ENCODE peak calls at places on chromosomes 3 and 15, in nine cellular contexts. One of them, this sample, is unnamed.
A peak's percentile ranks its signal among the peaks of the same experiment; 100 is the strongest.

GRCh38 chr3:44511238-44511567 is 33.7 kb upstream of the ZNF445 start:
- DNase-seq in activated CD4-positive, alpha-beta T cell treated with anti-CD3 and anti-CD28 coated beads, Interleukin-2, amount 10 ng/mL, durations not matched to agents 7 days and 5 days: no peak
- DNase-seq in activated CD8-positive, alpha-beta memory T cell treated with anti-CD3 and anti-CD28 coated beads for 48 hours: no peak
- DNase-seq in AG04449: no peak
- DNase-seq in HTR-8/SVneo: no peak
- DNase-seq in lung: no peak
- DNase-seq in activated T-cell treated with anti-CD3 and anti-CD28 coated beads, Interleukin-2, amount 50 U/mL, for 48 hours: no peak
- DNase-seq in frontal cortex: no peak
- DNase-seq in stimulated activated CD8-positive, alpha-beta memory T cell treated with anti-CD3 and anti-CD28 coated beads, Interleukin-15, amount 100 ng/mL, for 24 hours: no peak
- DNase-seq in this sample: no peak

GRCh38 chr15:78224024-78224413 is 10.3 kb downstream of the ACSBG1 start:
- DNase-seq in HTR-8/SVneo: no peak
- DNase-seq in stimulated activated CD8-positive, alpha-beta memory T cell treated with anti-CD3 and anti-CD28 coated beads, Interleukin-15, amount 100 ng/mL, for 24 hours: no peak
- DNase-seq in activated CD4-positive, alpha-beta T cell treated with anti-CD3 and anti-CD28 coated beads, Interleukin-2, amount 10 ng/mL, durations not matched to agents 7 days and 5 days: no peak
- DNase-seq in frontal cortex: no peak
- DNase-seq in AG04449: no peak
- DNase-seq in activated T-cell treated with anti-CD3 and anti-CD28 coated beads, Interleukin-2, amount 50 U/mL, for 48 hours: no peak
- DNase-seq in activated CD8-positive, alpha-beta memory T cell treated with anti-CD3 and anti-CD28 coated beads for 48 hours: no peak
- DNase-seq in lung: no peak
- DNase-seq in this sample: no peak

GRCh38 chr15:90718232-90718631 is 1.1 kb downstream of the BLM start:
- DNase-seq in activated CD4-positive, alpha-beta T cell treated with anti-CD3 and anti-CD28 coated beads, Interleukin-2, amount 10 ng/mL, durations not matched to agents 7 days and 5 days: no peak
- DNase-seq in activated CD8-positive, alpha-beta memory T cell treated with anti-CD3 and anti-CD28 coated beads for 48 hours: no peak
- DNase-seq in lung: no peak
- DNase-seq in AG04449: no peak
- DNase-seq in stimulated activated CD8-positive, alpha-beta memory T cell treated with anti-CD3 and anti-CD28 coated beads, Interleukin-15, amount 100 ng/mL, for 24 hours: no peak
- DNase-seq in activated T-cell treated with anti-CD3 and anti-CD28 coated beads, Interleukin-2, amount 50 U/mL, for 48 hours: no peak
- DNase-seq in frontal cortex: no peak
- DNase-seq in HTR-8/SVneo: no peak
- DNase-seq in this sample: no peak

GRCh38 chr15:45187578-45187893 is 230 bp downstream of the SHF start:
- DNase-seq in HTR-8/SVneo: no peak
- DNase-seq in stimulated activated CD8-positive, alpha-beta memory T cell treated with anti-CD3 and anti-CD28 coated beads, Interleukin-15, amount 100 ng/mL, for 24 hours: no peak
- DNase-seq in activated T-cell treated with anti-CD3 and anti-CD28 coated beads, Interleukin-2, amount 50 U/mL, for 48 hours: no peak
- DNase-seq in frontal cortex: no peak
- DNase-seq in AG04449: no peak
- DNase-seq in lung: no peak
- DNase-seq in activated CD8-positive, alpha-beta memory T cell treated with anti-CD3 and anti-CD28 coated beads for 48 hours: no peak
- DNase-seq in activated CD4-positive, alpha-beta T cell treated with anti-CD3 and anti-CD28 coated beads, Interleukin-2, amount 10 ng/mL, durations not matched to agents 7 days and 5 days: no peak
- DNase-seq in this sample: no peak

GRCh38 chr3:126923423-126923822 is 59.5 kb upstream of the PLXNA1 start:
- DNase-seq in HTR-8/SVneo: no peak
- DNase-seq in frontal cortex: no peak
- DNase-seq in lung: no peak
- DNase-seq in activated T-cell treated with anti-CD3 and anti-CD28 coated beads, Interleukin-2, amount 50 U/mL, for 48 hours: no peak
- DNase-seq in activated CD8-positive, alpha-beta memory T cell treated with anti-CD3 and anti-CD28 coated beads for 48 hours: no peak
- DNase-seq in stimulated activated CD8-positive, alpha-beta memory T cell treated with anti-CD3 and anti-CD28 coated beads, Interleukin-15, amount 100 ng/mL, for 24 hours: no peak
- DNase-seq in activated CD4-positive, alpha-beta T cell treated with anti-CD3 and anti-CD28 coated beads, Interleukin-2, amount 10 ng/mL, durations not matched to agents 7 days and 5 days: peak; percentile 19
- DNase-seq in AG04449: no peak
- DNase-seq in this sample: no peak

GRCh38 chr3:11914651-11915050 is 68.0 kb upstream of the TAMM41 start:
- DNase-seq in HTR-8/SVneo: no peak
- DNase-seq in frontal cortex: no peak
- DNase-seq in activated T-cell treated with anti-CD3 and anti-CD28 coated beads, Interleukin-2, amount 50 U/mL, for 48 hours: no peak
- DNase-seq in activated CD4-positive, alpha-beta T cell treated with anti-CD3 and anti-CD28 coated beads, Interleukin-2, amount 10 ng/mL, durations not matched to agents 7 days and 5 days: no peak
- DNase-seq in stimulated activated CD8-positive, alpha-beta memory T cell treated with anti-CD3 and anti-CD28 coated beads, Interleukin-15, amount 100 ng/mL, for 24 hours: no peak
- DNase-seq in AG04449: no peak
- DNase-seq in lung: no peak
- DNase-seq in activated CD8-positive, alpha-beta memory T cell treated with anti-CD3 and anti-CD28 coated beads for 48 hours: no peak
- DNase-seq in this sample: no peak

GRCh38 chr3:46183330-46183729 is 24.8 kb downstream of the CCR1 start:
- DNase-seq in lung: no peak
- DNase-seq in stimulated activated CD8-positive, alpha-beta memory T cell treated with anti-CD3 and anti-CD28 coated beads, Interleukin-15, amount 100 ng/mL, for 24 hours: no peak
- DNase-seq in activated CD4-positive, alpha-beta T cell treated with anti-CD3 and anti-CD28 coated beads, Interleukin-2, amount 10 ng/mL, durations not matched to agents 7 days and 5 days: no peak
- DNase-seq in activated T-cell treated with anti-CD3 and anti-CD28 coated beads, Interleukin-2, amount 50 U/mL, for 48 hours: no peak
- DNase-seq in frontal cortex: no peak
- DNase-seq in HTR-8/SVneo: no peak
- DNase-seq in activated CD8-positive, alpha-beta memory T cell treated with anti-CD3 and anti-CD28 coated beads for 48 hours: no peak
- DNase-seq in AG04449: no peak
- DNase-seq in this sample: no peak

GRCh38 chr3:112392393-112393359 is 59.7 kb downstream of the CD200 start:
- DNase-seq in activated CD8-positive, alpha-beta memory T cell treated with anti-CD3 and anti-CD28 coated beads for 48 hours: no peak
- DNase-seq in stimulated activated CD8-positive, alpha-beta memory T cell treated with anti-CD3 and anti-CD28 coated beads, Interleukin-15, amount 100 ng/mL, for 24 hours: no peak
- DNase-seq in AG04449: no peak
- DNase-seq in activated T-cell treated with anti-CD3 and anti-CD28 coated beads, Interleukin-2, amount 50 U/mL, for 48 hours: no peak
- DNase-seq in HTR-8/SVneo: no peak
- DNase-seq in frontal cortex: no peak
- DNase-seq in activated CD4-positive, alpha-beta T cell treated with anti-CD3 and anti-CD28 coated beads, Interleukin-2, amount 10 ng/mL, durations not matched to agents 7 days and 5 days: no peak
- DNase-seq in lung: no peak
- DNase-seq in this sample: no peak

GRCh38 chr3:137854498-137855285 is 90.6 kb downstream of the SOX14 start:
- DNase-seq in frontal cortex: no peak
- DNase-seq in AG04449: no peak
- DNase-seq in activated T-cell treated with anti-CD3 and anti-CD28 coated beads, Interleukin-2, amount 50 U/mL, for 48 hours: no peak
- DNase-seq in lung: no peak
- DNase-seq in activated CD4-positive, alpha-beta T cell treated with anti-CD3 and anti-CD28 coated beads, Interleukin-2, amount 10 ng/mL, durations not matched to agents 7 days and 5 days: no peak
- DNase-seq in HTR-8/SVneo: no peak
- DNase-seq in stimulated activated CD8-positive, alpha-beta memory T cell treated with anti-CD3 and anti-CD28 coated beads, Interleukin-15, amount 100 ng/mL, for 24 hours: no peak
- DNase-seq in activated CD8-positive, alpha-beta memory T cell treated with anti-CD3 and anti-CD28 coated beads for 48 hours: no peak
- DNase-seq in this sample: no peak

GRCh38 chr15:91853968-91854943 is 748 bp downstream of the SLCO3A1 start:
- DNase-seq in frontal cortex: peak; percentile 44
- DNase-seq in lung: peak; percentile 35
- DNase-seq in stimulated activated CD8-positive, alpha-beta memory T cell treated with anti-CD3 and anti-CD28 coated beads, Interleukin-15, amount 100 ng/mL, for 24 hours: no peak
- DNase-seq in AG04449: no peak
- DNase-seq in activated T-cell treated with anti-CD3 and anti-CD28 coated beads, Interleukin-2, amount 50 U/mL, for 48 hours: peak; percentile 53
- DNase-seq in activated CD8-positive, alpha-beta memory T cell treated with anti-CD3 and anti-CD28 coated beads for 48 hours: no peak
- DNase-seq in HTR-8/SVneo: no peak
- DNase-seq in activated CD4-positive, alpha-beta T cell treated with anti-CD3 and anti-CD28 coated beads, Interleukin-2, amount 10 ng/mL, durations not matched to agents 7 days and 5 days: peak; percentile 43
- DNase-seq in this sample: no peak

GRCh38 chr3:71064976-71065763 is 518.4 kb downstream of the FOXP1 start:
- DNase-seq in lung: peak; percentile 68
- DNase-seq in activated T-cell treated with anti-CD3 and anti-CD28 coated beads, Interleukin-2, amount 50 U/mL, for 48 hours: peak; percentile 74
- DNase-seq in activated CD4-positive, alpha-beta T cell treated with anti-CD3 and anti-CD28 coated beads, Interleukin-2, amount 10 ng/mL, durations not matched to agents 7 days and 5 days: peak; percentile 55
- DNase-seq in activated CD8-positive, alpha-beta memory T cell treated with anti-CD3 and anti-CD28 coated beads for 48 hours: no peak
- DNase-seq in stimulated activated CD8-positive, alpha-beta memory T cell treated with anti-CD3 and anti-CD28 coated beads, Interleukin-15, amount 100 ng/mL, for 24 hours: peak; percentile 32
- DNase-seq in AG04449: no peak
- DNase-seq in HTR-8/SVneo: no peak
- DNase-seq in frontal cortex: peak; percentile 20
- DNase-seq in this sample: no peak

GRCh38 chr3:133426721-133427120 is 26.9 kb downstream of the BFSP2 start:
- DNase-seq in stimulated activated CD8-positive, alpha-beta memory T cell treated with anti-CD3 and anti-CD28 coated beads, Interleukin-15, amount 100 ng/mL, for 24 hours: no peak
- DNase-seq in lung: no peak
- DNase-seq in frontal cortex: peak; percentile 30
- DNase-seq in activated T-cell treated with anti-CD3 and anti-CD28 coated beads, Interleukin-2, amount 50 U/mL, for 48 hours: no peak
- DNase-seq in HTR-8/SVneo: no peak
- DNase-seq in activated CD8-positive, alpha-beta memory T cell treated with anti-CD3 and anti-CD28 coated beads for 48 hours: no peak
- DNase-seq in AG04449: peak; percentile 64
- DNase-seq in activated CD4-positive, alpha-beta T cell treated with anti-CD3 and anti-CD28 coated beads, Interleukin-2, amount 10 ng/mL, durations not matched to agents 7 days and 5 days: no peak
- DNase-seq in this sample: peak; percentile 32

This sample was measured in amniotic stem cell.